ENCODE peak calls at places on chromosome 22, in ten cellular contexts. Z is Calu3; U is D341Med; D is suprapubic skin; J is tibial artery; N is fibroblast of gingiva; W is AG08396; S is PC-3; M is activated CD8-positive, alpha-beta memory T cell treated with anti-CD3 and anti-CD28 coated beads, Interleukin-2, amount 50 U/mL, for 4 hours; V is neural progenitor cell. Y is an unnamed sample.

GRCh38 chr22:43889366-43890253 is 2.2 kb downstream of the PNPLA5 start:
- DNase-seq in Z (no peak), U (peak), D (no peak), J (no peak), N (no peak), W (peak), S (peak), M (no peak), V (peak), Y (peak)

GRCh38 chr22:35648066-35649025 is at the start of gene APOL6:
- DNase-seq in Z (peak), U (no peak), D (peak), J (no peak), N (peak), W (peak), S (peak), M (peak), V (peak), Y (no peak)

GRCh38 chr22:27918351-27919221 is 470 bp downstream of the PITPNB start:
- DNase-seq in Z (peak), U (peak), D (peak), J (peak), N (peak), W (peak), S (peak), M (peak), V (peak), Y (peak)

GRCh38 chr22:48712558-48712957 is 1115.1 kb downstream of the BRD1 start:
- DNase-seq in Z (no peak), U (no peak), D (peak), J (peak), N (no peak), W (no peak), S (no peak), M (no peak), V (no peak), Y (no peak)

GRCh38 chr22:39574779-39575551 is 4.4 kb downstream of the CACNA1I start:
- DNase-seq in Z (peak), U (no peak), D (no peak), J (no peak), N (no peak), W (peak), S (peak), M (no peak), V (no peak), Y (no peak)

GRCh38 chr22:39614442-39614841 is 43.9 kb downstream of the CACNA1I start:
- DNase-seq in Z (no peak), U (no peak), D (no peak), J (no peak), N (no peak), W (no peak), S (no peak), M (no peak), V (no peak), Y (no peak)

GRCh38 chr22:31344369-31345330 is 1.5 kb downstream of the PATZ1 start:
- DNase-seq in Z (no peak), U (no peak), D (peak), J (peak), N (peak), W (no peak), S (peak), M (peak), V (peak), Y (no peak)

GRCh38 chr22:50016988-50017700 is 4.6 kb upstream of the IL17REL start:
- DNase-seq in Z (peak), U (no peak), D (peak), J (peak), N (no peak), W (no peak), S (no peak), M (peak), V (peak), Y (peak)

GRCh38 chr22:20400606-20401375 is 6.8 kb downstream of the ZNF74 start:
- DNase-seq in Z (no peak), U (no peak), D (no peak), J (peak), N (no peak), W (peak), S (no peak), M (no peak), V (no peak), Y (no peak)

GRCh38 chr22:24398409-24398808 is 29.0 kb upstream of the ADORA2A start:
- DNase-seq in Z (no peak), U (no peak), D (no peak), J (no peak), N (no peak), W (no peak), S (no peak), M (no peak), V (no peak), Y (no peak)

GRCh38 chr22:49365191-49365837 is 462.4 kb downstream of the BRD1 start:
- DNase-seq in Z (no peak), U (peak), D (peak), J (no peak), N (no peak), W (no peak), S (no peak), M (no peak), V (no peak), Y (no peak)

GRCh38 chr22:17920145-17920605 is 104.2 kb downstream of the MICAL3 start:
- DNase-seq in Z (peak), U (no peak), D (no peak), J (no peak), N (no peak), W (no peak), S (no peak), M (no peak), V (peak), Y (peak)

GRCh38 chr22:41229730-41230398 is 10.9 kb downstream of the CHADL start:
- DNase-seq in Z (no peak), U (no peak), D (no peak), J (no peak), N (no peak), W (no peak), S (no peak), M (no peak), V (no peak), Y (no peak)

GRCh38 chr22:28977481-28977971 is 84.1 kb downstream of the C22orf31 start:
- DNase-seq in Z (peak), U (no peak), D (no peak), J (no peak), N (peak), W (no peak), S (no peak), M (no peak), V (no peak), Y (no peak)

GRCh38 chr22:20574920-20575353 is 67.5 kb downstream of the MED15 start:
- DNase-seq in Z (no peak), U (no peak), D (no peak), J (no peak), N (no peak), W (no peak), S (no peak), M (peak), V (no peak), Y (no peak)

GRCh38 chr22:36048911-36049677 is 20.5 kb upstream of the RBFOX2 start:
- DNase-seq in Z (no peak), U (no peak), D (no peak), J (no peak), N (no peak), W (no peak), S (peak), M (no peak), V (no peak), Y (no peak)

GRCh38 chr22:36374603-36375024 is 13.2 kb downstream of the MYH9 start:
- DNase-seq in Z (peak), U (no peak), D (no peak), J (peak), N (no peak), W (no peak), S (peak), M (peak), V (no peak), Y (no peak)

GRCh38 chr22:23533328-23533762 is 46.7 kb downstream of the IGLL1 start:
- DNase-seq in Z (peak), U (peak), D (peak), J (peak), N (no peak), W (no peak), S (no peak), M (peak), V (peak), Y (peak)

GRCh38 chr22:36325163-36326031 is 62.4 kb downstream of the MYH9 start:
- DNase-seq in Z (no peak), U (no peak), D (no peak), J (peak), N (peak), W (peak), S (no peak), M (no peak), V (no peak), Y (no peak)

GRCh38 chr22:32819120-32819519 is 17.6 kb downstream of the TIMP3 start:
- DNase-seq in Z (no peak), U (no peak), D (peak), J (peak), N (no peak), W (no peak), S (no peak), M (no peak), V (no peak), Y (no peak)

GRCh38 chr22:30262917-30263741 is 3.5 kb downstream of the OSM start:
- DNase-seq in Z (peak), U (peak), D (no peak), J (peak), N (peak), W (peak), S (peak), M (peak), V (peak), Y (peak)

GRCh38 chr22:28116261-28116673 is 197.2 kb upstream of the PITPNB start:
- DNase-seq in Z (no peak), U (no peak), D (no peak), J (peak), N (peak), W (peak), S (peak), M (no peak), V (no peak), Y (no peak)

GRCh38 chr22:46674367-46674781 is 54.2 kb downstream of the GRAMD4 start:
- DNase-seq in Z (no peak), U (no peak), D (peak), J (peak), N (no peak), W (no peak), S (no peak), M (peak), V (no peak), Y (no peak)

GRCh38 chr22:25564320-25564978 is at the start of gene GRK3:
- DNase-seq in Z (peak), U (peak), D (peak), J (peak), N (peak), W (peak), S (no peak), M (peak), V (peak), Y (peak)

GRCh38 chr22:26164174-26164573 is 5.1 kb upstream of the SEZ6L start:
- DNase-seq in Z (no peak), U (no peak), D (no peak), J (no peak), N (no peak), W (no peak), S (no peak), M (no peak), V (no peak), Y (no peak)

GRCh38 chr22:50621491-50621880 is 6.5 kb downstream of the ARSA start:
- DNase-seq in Z (no peak), U (peak), D (no peak), J (peak), N (no peak), W (no peak), S (no peak), M (no peak), V (no peak), Y (no peak)

GRCh38 chr22:29329581-29329980 is 14.1 kb upstream of the RASL10A start:
- DNase-seq in Z (no peak), U (no peak), D (no peak), J (no peak), N (no peak), W (no peak), S (no peak), M (no peak), V (no peak), Y (no peak)

GRCh38 chr22:20244744-20245576 is 23.2 kb downstream of the RTN4R start:
- DNase-seq in Z (no peak), U (no peak), D (no peak), J (no peak), N (no peak), W (no peak), S (no peak), M (peak), V (peak), Y (no peak)